ENCODE peak calls at places on chromosomes 2 and 18, in five cellular contexts. One of them, this sample, is unnamed. For H3K27me3, the result is how much of the 10 kb centered on the place peaks cover.

GRCh38 chr18:8800876-8801262 is 95.5 kb downstream of the MTCL1 start:
- DNase-seq in mammary epithelial cell: no peak
- DNase-seq in CD8-positive, alpha-beta T cell: no peak
- DNase-seq in heart right ventricle: no peak
- DNase-seq in AG04450: no peak
- DNase-seq in this sample: no peak

GRCh38 chr2:20061476-20061875 is 10.0 kb upstream of the LAPTM4A start:
- DNase-seq in mammary epithelial cell: no peak
- DNase-seq in CD8-positive, alpha-beta T cell: no peak
- DNase-seq in heart right ventricle: no peak
- DNase-seq in AG04450: peak
- DNase-seq in this sample: no peak

GRCh38 chr2:127153691-127154158 is 46.8 kb upstream of the BIN1 start:
- DNase-seq in mammary epithelial cell: peak
- DNase-seq in CD8-positive, alpha-beta T cell: no peak
- DNase-seq in heart right ventricle: no peak
- DNase-seq in AG04450: peak
- DNase-seq in this sample: no peak

GRCh38 chr2:9333591-9334171 is 89.6 kb downstream of the ITGB1BP1 start:
- DNase-seq in mammary epithelial cell: peak
- DNase-seq in CD8-positive, alpha-beta T cell: no peak
- DNase-seq in heart right ventricle: peak
- DNase-seq in AG04450: peak
- DNase-seq in this sample: no peak

GRCh38 chr2:24403168-24403850 is 43.0 kb upstream of the ITSN2 start:
- DNase-seq in mammary epithelial cell: no peak
- DNase-seq in CD8-positive, alpha-beta T cell: no peak
- DNase-seq in heart right ventricle: no peak
- DNase-seq in AG04450: no peak
- DNase-seq in this sample: no peak

GRCh38 chr2:179850188-179850587 is 11.2 kb downstream of the ZNF385B start:
- DNase-seq in mammary epithelial cell: peak
- DNase-seq in CD8-positive, alpha-beta T cell: no peak
- DNase-seq in heart right ventricle: no peak
- DNase-seq in AG04450: peak
- DNase-seq in this sample: no peak

GRCh38 chr18:10322408-10322807 is 132.0 kb upstream of the APCDD1 start:
- DNase-seq in mammary epithelial cell: peak
- DNase-seq in CD8-positive, alpha-beta T cell: no peak
- DNase-seq in heart right ventricle: no peak
- DNase-seq in AG04450: no peak
- DNase-seq in this sample: no peak

GRCh38 chr18:67215686-67216085 is 300.8 kb downstream of the DSEL start:
- DNase-seq in mammary epithelial cell: no peak
- DNase-seq in CD8-positive, alpha-beta T cell: no peak
- DNase-seq in heart right ventricle: no peak
- DNase-seq in AG04450: no peak
- DNase-seq in this sample: no peak

GRCh38 chr2:143686585-143687164 is 557.5 kb downstream of the ARHGAP15 start:
- DNase-seq in mammary epithelial cell: peak
- DNase-seq in CD8-positive, alpha-beta T cell: no peak
- DNase-seq in heart right ventricle: no peak
- DNase-seq in AG04450: peak
- DNase-seq in this sample: no peak

GRCh38 chr2:219737270-219737691 is 109.9 kb downstream of the SLC4A3 start:
- DNase-seq in mammary epithelial cell: peak
- DNase-seq in CD8-positive, alpha-beta T cell: no peak
- DNase-seq in heart right ventricle: peak
- DNase-seq in AG04450: peak
- DNase-seq in this sample: no peak

GRCh38 chr2:223100061-223100511 is 48.1 kb downstream of the KCNE4 start:
- DNase-seq in mammary epithelial cell: no peak
- DNase-seq in CD8-positive, alpha-beta T cell: no peak
- DNase-seq in heart right ventricle: peak
- DNase-seq in AG04450: no peak
- DNase-seq in this sample: no peak

GRCh38 chr2:3648652-3649177 is 9.3 kb upstream of the ALLC start:
- DNase-seq in mammary epithelial cell: no peak
- DNase-seq in CD8-positive, alpha-beta T cell: no peak
- DNase-seq in heart right ventricle: no peak
- DNase-seq in AG04450: no peak
- DNase-seq in this sample: no peak

GRCh38 chr2:238202326-238203103 is 980 bp downstream of the ILKAP start:
- DNase-seq in mammary epithelial cell: peak
- DNase-seq in CD8-positive, alpha-beta T cell: no peak
- DNase-seq in heart right ventricle: no peak
- DNase-seq in AG04450: no peak
- DNase-seq in this sample: no peak

GRCh38 chr2:17658251-17658843 is 95.3 kb downstream of the SMC6 start:
- DNase-seq in mammary epithelial cell: peak
- DNase-seq in CD8-positive, alpha-beta T cell: no peak
- DNase-seq in heart right ventricle: no peak
- DNase-seq in AG04450: no peak
- DNase-seq in this sample: no peak

GRCh38 chr2:17661460-17661859 is 92.2 kb downstream of the SMC6 start:
- DNase-seq in mammary epithelial cell: peak
- DNase-seq in CD8-positive, alpha-beta T cell: no peak
- DNase-seq in heart right ventricle: no peak
- DNase-seq in AG04450: no peak
- DNase-seq in this sample: no peak

GRCh38 chr2:17662723-17663122 is 90.9 kb downstream of the SMC6 start:
- DNase-seq in mammary epithelial cell: no peak
- DNase-seq in CD8-positive, alpha-beta T cell: no peak
- DNase-seq in heart right ventricle: no peak
- DNase-seq in AG04450: no peak
- DNase-seq in this sample: no peak

GRCh38 chr2:17660219-17660618 is 93.4 kb downstream of the SMC6 start:
- DNase-seq in mammary epithelial cell: no peak
- DNase-seq in CD8-positive, alpha-beta T cell: no peak
- DNase-seq in heart right ventricle: no peak
- DNase-seq in AG04450: no peak
- DNase-seq in this sample: no peak

DNA sequence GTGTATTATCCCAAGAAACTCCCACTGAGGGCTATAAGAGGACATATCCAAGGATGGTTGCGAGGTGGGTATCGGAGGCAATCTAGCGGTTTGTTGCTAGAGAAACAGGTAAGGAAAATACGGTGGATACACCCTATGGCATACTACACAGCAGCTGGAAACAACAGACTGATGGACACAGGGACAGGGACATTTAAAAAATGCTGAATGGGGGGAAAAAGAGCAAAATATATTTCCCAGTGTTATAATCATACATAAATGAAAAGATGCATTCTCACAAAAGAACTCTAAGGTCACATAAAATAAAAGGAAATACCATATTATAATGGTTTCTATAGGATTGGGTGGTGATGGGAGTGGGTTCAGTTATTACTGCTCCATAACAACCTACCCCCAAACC is 95.9 kb downstream of the SMC6 start:
- DNase-seq in mammary epithelial cell: no peak
- DNase-seq in CD8-positive, alpha-beta T cell: no peak
- DNase-seq in heart right ventricle: no peak
- DNase-seq in AG04450: no peak
- DNase-seq in this sample: no peak
- H3K27ac ChIP-seq in mammary epithelial cell: no peak
- H3K27ac ChIP-seq in CD8-positive, alpha-beta T cell: no peak
- H3K27ac ChIP-seq in heart right ventricle: no peak
- H3K27ac ChIP-seq in AG04450: no peak
- H3K27ac ChIP-seq in this sample: no peak

GRCh38 chr2:47323009-47323821 is 79.7 kb upstream of the MSH2 start:
- DNase-seq in mammary epithelial cell: peak
- DNase-seq in CD8-positive, alpha-beta T cell: peak
- DNase-seq in heart right ventricle: peak
- DNase-seq in AG04450: peak
- DNase-seq in this sample: peak
- TF ChIP-seq CTCF in mammary epithelial cell: peak
- TF ChIP-seq CTCF in CD8-positive, alpha-beta T cell: peak
- TF ChIP-seq CTCF in heart right ventricle: peak
- TF ChIP-seq CTCF in AG04450: peak
- TF ChIP-seq CTCF in this sample: peak

GRCh38 chr2:161426788-161427412 is 10.8 kb downstream of the TBR1 start:
- DNase-seq in mammary epithelial cell: peak
- DNase-seq in CD8-positive, alpha-beta T cell: no peak
- DNase-seq in heart right ventricle: no peak
- DNase-seq in AG04450: no peak
- DNase-seq in this sample: no peak

GRCh38 chr2:161430416-161430815 is 14.3 kb downstream of the TBR1 start:
- DNase-seq in mammary epithelial cell: no peak
- DNase-seq in CD8-positive, alpha-beta T cell: no peak
- DNase-seq in heart right ventricle: no peak
- DNase-seq in AG04450: no peak
- DNase-seq in this sample: no peak

GRCh38 chr2:161427413-161428239 is 11.5 kb downstream of the TBR1 start:
- DNase-seq in mammary epithelial cell: no peak
- DNase-seq in CD8-positive, alpha-beta T cell: no peak
- DNase-seq in heart right ventricle: no peak
- DNase-seq in AG04450: no peak
- DNase-seq in this sample: no peak

GRCh38 chr2:161426416-161426787 is 10.3 kb downstream of the TBR1 start:
- DNase-seq in mammary epithelial cell: no peak
- DNase-seq in CD8-positive, alpha-beta T cell: no peak
- DNase-seq in heart right ventricle: no peak
- DNase-seq in AG04450: no peak
- DNase-seq in this sample: no peak

GRCh38 chr2:161428240-161428587 is 12.1 kb downstream of the TBR1 start:
- DNase-seq in mammary epithelial cell: no peak
- DNase-seq in CD8-positive, alpha-beta T cell: no peak
- DNase-seq in heart right ventricle: no peak
- DNase-seq in AG04450: no peak
- DNase-seq in this sample: no peak
- H3K27me3 ChIP-seq in mammary epithelial cell: half or more
- H3K27me3 ChIP-seq in CD8-positive, alpha-beta T cell: under half
- H3K27me3 ChIP-seq in heart right ventricle: half or more
- H3K27me3 ChIP-seq in AG04450: half or more
- H3K27me3 ChIP-seq in this sample: half or more

DNA sequence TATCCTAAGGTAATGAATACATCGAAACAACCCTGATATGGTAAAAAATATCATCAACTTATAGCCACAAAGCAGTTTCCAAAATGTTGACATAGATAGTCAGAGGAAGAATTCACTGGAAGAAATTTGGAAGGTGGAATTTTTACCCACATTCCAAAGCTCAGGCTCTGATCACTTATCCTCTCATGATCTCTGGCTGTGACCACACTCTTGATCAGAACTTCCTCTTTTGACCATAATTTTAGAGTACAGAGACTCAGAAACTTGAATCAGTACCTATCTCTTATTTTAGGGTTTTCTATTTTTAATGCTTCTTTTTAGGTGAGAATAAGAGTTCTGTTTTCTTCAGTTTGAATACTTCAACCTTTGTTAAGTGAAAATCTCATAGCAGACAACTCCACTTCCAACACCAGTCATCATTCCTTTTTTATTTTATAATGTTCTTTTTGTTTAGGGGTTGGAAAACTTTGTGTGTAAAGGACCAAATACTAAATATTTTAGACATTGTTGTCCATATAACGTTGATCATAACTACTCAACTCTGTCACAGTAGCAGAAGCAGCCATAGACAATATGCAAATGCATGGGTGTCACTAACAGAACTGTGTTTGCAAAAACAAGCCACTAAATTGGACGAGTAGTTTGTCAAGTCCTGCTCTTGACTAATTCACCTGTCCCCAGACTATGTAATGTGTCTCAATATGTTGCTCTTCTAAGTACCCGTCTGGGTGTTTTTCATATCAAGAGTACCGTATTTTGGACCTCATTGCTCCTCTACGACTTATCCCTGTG is 891.6 kb upstream of the CRIM1 start:
- DNase-seq in mammary epithelial cell: no peak
- DNase-seq in CD8-positive, alpha-beta T cell: no peak
- DNase-seq in heart right ventricle: no peak
- DNase-seq in AG04450: no peak
- DNase-seq in this sample: no peak
- H3K27ac ChIP-seq in mammary epithelial cell: no peak
- H3K27ac ChIP-seq in CD8-positive, alpha-beta T cell: no peak
- H3K27ac ChIP-seq in heart right ventricle: no peak
- H3K27ac ChIP-seq in AG04450: no peak
- H3K27ac ChIP-seq in this sample: no peak

GRCh38 chr2:187312734-187313282 is 135.2 kb downstream of the CALCRL start:
- DNase-seq in mammary epithelial cell: no peak
- DNase-seq in CD8-positive, alpha-beta T cell: no peak
- DNase-seq in heart right ventricle: no peak
- DNase-seq in AG04450: no peak
- DNase-seq in this sample: no peak

GRCh38 chr2:187319441-187320108 is 128.5 kb downstream of the CALCRL start:
- DNase-seq in mammary epithelial cell: peak
- DNase-seq in CD8-positive, alpha-beta T cell: no peak
- DNase-seq in heart right ventricle: no peak
- DNase-seq in AG04450: no peak
- DNase-seq in this sample: no peak

GRCh38 chr2:187310696-187311095 is 137.4 kb downstream of the CALCRL start:
- DNase-seq in mammary epithelial cell: no peak
- DNase-seq in CD8-positive, alpha-beta T cell: no peak
- DNase-seq in heart right ventricle: no peak
- DNase-seq in AG04450: no peak
- DNase-seq in this sample: no peak

GRCh38 chr2:187313831-187314230 is 134.2 kb downstream of the CALCRL start:
- DNase-seq in mammary epithelial cell: no peak
- DNase-seq in CD8-positive, alpha-beta T cell: no peak
- DNase-seq in heart right ventricle: no peak
- DNase-seq in AG04450: no peak
- DNase-seq in this sample: no peak

GRCh38 chr2:187316040-187316439 is 132.0 kb downstream of the CALCRL start:
- DNase-seq in mammary epithelial cell: no peak
- DNase-seq in CD8-positive, alpha-beta T cell: no peak
- DNase-seq in heart right ventricle: no peak
- DNase-seq in AG04450: no peak
- DNase-seq in this sample: no peak
- TF ChIP-seq CTCF in mammary epithelial cell: no peak
- TF ChIP-seq CTCF in CD8-positive, alpha-beta T cell: no peak
- TF ChIP-seq CTCF in heart right ventricle: no peak
- TF ChIP-seq CTCF in AG04450: no peak
- TF ChIP-seq CTCF in this sample: no peak

DNA sequence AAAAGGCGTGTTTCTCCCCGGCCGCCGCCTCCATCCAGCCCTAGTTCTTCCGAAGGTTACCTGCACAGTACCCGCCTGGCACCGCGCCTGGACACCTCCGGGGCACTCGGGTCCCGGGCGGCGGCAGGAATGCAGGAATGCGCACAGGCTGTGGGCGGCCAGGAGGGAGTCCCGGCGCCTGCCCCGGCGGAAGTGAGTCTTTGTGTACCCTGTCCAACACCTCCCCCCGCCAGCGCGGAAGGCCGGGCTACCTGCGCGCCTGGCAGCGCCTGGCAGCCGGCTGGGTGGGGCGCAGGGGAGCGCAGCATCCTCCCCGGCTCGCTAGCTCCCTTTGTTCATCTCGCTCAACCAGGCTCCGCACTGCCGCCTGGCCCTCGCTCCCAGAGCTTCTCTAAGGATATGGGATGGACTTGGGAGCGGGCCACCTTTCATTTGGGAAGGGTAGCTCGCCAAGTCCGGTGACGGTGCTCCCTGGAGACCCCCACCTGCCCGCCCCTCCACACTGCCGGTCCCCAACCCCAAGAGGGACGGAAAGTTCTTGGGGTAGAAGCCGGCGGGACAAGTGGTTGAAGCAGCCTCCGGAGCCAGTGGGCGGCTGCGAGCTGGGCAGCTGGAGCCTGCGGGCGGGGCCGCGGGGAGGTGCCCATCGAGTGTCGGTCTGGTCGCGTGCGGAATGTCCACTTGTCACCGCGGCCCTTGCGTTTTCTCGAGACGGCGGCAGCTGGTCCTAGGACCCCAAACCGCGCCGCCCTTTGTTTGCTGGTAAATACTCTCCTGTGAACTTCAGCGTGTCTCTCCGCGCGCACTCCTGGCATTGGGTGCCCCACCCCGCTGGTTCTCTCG is 1.2 kb upstream of the ST6GAL2 start:
- DNase-seq in mammary epithelial cell: peak
- DNase-seq in CD8-positive, alpha-beta T cell: no peak
- DNase-seq in heart right ventricle: peak
- DNase-seq in AG04450: no peak
- DNase-seq in this sample: no peak
- H3K27me3 ChIP-seq in mammary epithelial cell: under half
- H3K27me3 ChIP-seq in CD8-positive, alpha-beta T cell: under half
- H3K27me3 ChIP-seq in heart right ventricle: half or more
- H3K27me3 ChIP-seq in AG04450: under half
- H3K27me3 ChIP-seq in this sample: under half